ENCODE peak calls at places on chromosomes 5 and 9, in nine cellular contexts. One of them, this sample, is unnamed. For H3K4me1, the result is how much of the 10 kb centered on the place peaks cover.

GRCh38 chr5:518721-519120 is 5.5 kb downstream of the SLC9A3 start:
- DNase-seq in SJSA1: no peak
- DNase-seq in heart right ventricle: no peak
- DNase-seq in OCI-LY7: no peak
- DNase-seq in A549: no peak
- DNase-seq in suprapubic skin: no peak
- DNase-seq in aorta: no peak
- DNase-seq in upper lobe of right lung: no peak
- DNase-seq in psoas muscle: no peak
- DNase-seq in this sample: no peak

GRCh38 chr5:133523921-133524320 is 88.4 kb downstream of the FSTL4 start:
- DNase-seq in SJSA1: no peak
- DNase-seq in heart right ventricle: no peak
- DNase-seq in OCI-LY7: no peak
- DNase-seq in A549: no peak
- DNase-seq in suprapubic skin: no peak
- DNase-seq in aorta: no peak
- DNase-seq in upper lobe of right lung: no peak
- DNase-seq in psoas muscle: no peak
- DNase-seq in this sample: no peak

GRCh38 chr9:136300016-136300415 is 3.9 kb downstream of the CCDC187 start:
- DNase-seq in SJSA1: no peak
- DNase-seq in heart right ventricle: no peak
- DNase-seq in OCI-LY7: no peak
- DNase-seq in A549: no peak
- DNase-seq in suprapubic skin: no peak
- DNase-seq in aorta: no peak
- DNase-seq in upper lobe of right lung: no peak
- DNase-seq in psoas muscle: no peak
- DNase-seq in this sample: peak

GRCh38 chr5:50965621-50966362 is 299.4 kb downstream of the PARP8 start:
- DNase-seq in SJSA1: no peak
- DNase-seq in heart right ventricle: no peak
- DNase-seq in OCI-LY7: no peak
- DNase-seq in A549: no peak
- DNase-seq in suprapubic skin: no peak
- DNase-seq in aorta: no peak
- DNase-seq in upper lobe of right lung: no peak
- DNase-seq in psoas muscle: no peak
- DNase-seq in this sample: no peak

GRCh38 chr9:135602789-135603481 is 36.4 kb downstream of the GLT6D1 start:
- DNase-seq in SJSA1: peak
- DNase-seq in heart right ventricle: no peak
- DNase-seq in OCI-LY7: peak
- DNase-seq in A549: peak
- DNase-seq in suprapubic skin: peak
- DNase-seq in aorta: peak
- DNase-seq in upper lobe of right lung: peak
- DNase-seq in psoas muscle: peak
- DNase-seq in this sample: peak

GRCh38 chr5:118336468-118336867 is 651.9 kb downstream of the DTWD2 start:
- DNase-seq in SJSA1: no peak
- DNase-seq in heart right ventricle: no peak
- DNase-seq in OCI-LY7: no peak
- DNase-seq in A549: no peak
- DNase-seq in suprapubic skin: no peak
- DNase-seq in aorta: no peak
- DNase-seq in upper lobe of right lung: no peak
- DNase-seq in psoas muscle: no peak
- DNase-seq in this sample: no peak

GRCh38 chr5:156735477-156735876 is 114.6 kb upstream of the PPP1R2B start:
- DNase-seq in SJSA1: no peak
- DNase-seq in heart right ventricle: no peak
- DNase-seq in OCI-LY7: no peak
- DNase-seq in A549: no peak
- DNase-seq in suprapubic skin: no peak
- DNase-seq in aorta: no peak
- DNase-seq in upper lobe of right lung: no peak
- DNase-seq in psoas muscle: no peak
- DNase-seq in this sample: no peak

GRCh38 chr5:1330146-1330846 is 14.6 kb downstream of the CLPTM1L start:
- DNase-seq in SJSA1: no peak
- DNase-seq in heart right ventricle: no peak
- DNase-seq in OCI-LY7: no peak
- DNase-seq in A549: no peak
- DNase-seq in suprapubic skin: peak
- DNase-seq in aorta: peak
- DNase-seq in upper lobe of right lung: peak
- DNase-seq in psoas muscle: no peak
- DNase-seq in this sample: peak

GRCh38 chr9:80605129-80605528 is 1033.4 kb downstream of the TLE4 start:
- DNase-seq in SJSA1: peak
- DNase-seq in heart right ventricle: no peak
- DNase-seq in OCI-LY7: no peak
- DNase-seq in A549: peak
- DNase-seq in suprapubic skin: no peak
- DNase-seq in aorta: no peak
- DNase-seq in upper lobe of right lung: no peak
- DNase-seq in psoas muscle: no peak
- DNase-seq in this sample: no peak

GRCh38 chr5:128763324-128763723 is 202.0 kb upstream of the SLC27A6 start:
- DNase-seq in SJSA1: no peak
- DNase-seq in heart right ventricle: no peak
- DNase-seq in OCI-LY7: no peak
- DNase-seq in A549: no peak
- DNase-seq in suprapubic skin: no peak
- DNase-seq in aorta: no peak
- DNase-seq in upper lobe of right lung: no peak
- DNase-seq in psoas muscle: no peak
- DNase-seq in this sample: no peak

GRCh38 chr9:35748858-35749514 is at the start of the genes GBA2 and RGP1:
- DNase-seq in SJSA1: peak
- DNase-seq in heart right ventricle: peak
- DNase-seq in OCI-LY7: peak
- DNase-seq in A549: peak
- DNase-seq in suprapubic skin: peak
- DNase-seq in aorta: peak
- DNase-seq in upper lobe of right lung: peak
- DNase-seq in psoas muscle: peak
- DNase-seq in this sample: peak

GRCh38 chr5:149002761-149003689 is 59.8 kb downstream of the SH3TC2 start:
- DNase-seq in SJSA1: peak
- DNase-seq in heart right ventricle: no peak
- DNase-seq in OCI-LY7: no peak
- DNase-seq in A549: no peak
- DNase-seq in suprapubic skin: no peak
- DNase-seq in aorta: no peak
- DNase-seq in upper lobe of right lung: no peak
- DNase-seq in psoas muscle: no peak
- DNase-seq in this sample: no peak

GRCh38 chr9:72540348-72540873 is 19.0 kb downstream of the TMC1 start:
- DNase-seq in SJSA1: peak
- DNase-seq in heart right ventricle: no peak
- DNase-seq in OCI-LY7: no peak
- DNase-seq in A549: no peak
- DNase-seq in suprapubic skin: no peak
- DNase-seq in aorta: no peak
- DNase-seq in upper lobe of right lung: no peak
- DNase-seq in psoas muscle: no peak
- DNase-seq in this sample: peak

GRCh38 chr5:94577466-94578245 is 40.7 kb downstream of the KIAA0825 start:
- DNase-seq in SJSA1: no peak
- DNase-seq in heart right ventricle: no peak
- DNase-seq in OCI-LY7: no peak
- DNase-seq in A549: no peak
- DNase-seq in suprapubic skin: no peak
- DNase-seq in aorta: no peak
- DNase-seq in upper lobe of right lung: no peak
- DNase-seq in psoas muscle: no peak
- DNase-seq in this sample: no peak

GRCh38 chr5:160230686-160231527 is 1.6 kb downstream of the FABP6 start:
- DNase-seq in SJSA1: no peak
- DNase-seq in heart right ventricle: no peak
- DNase-seq in OCI-LY7: no peak
- DNase-seq in A549: no peak
- DNase-seq in suprapubic skin: no peak
- DNase-seq in aorta: peak
- DNase-seq in upper lobe of right lung: peak
- DNase-seq in psoas muscle: no peak
- DNase-seq in this sample: peak

GRCh38 chr5:107402881-107403280 is 267.9 kb downstream of the EFNA5 start:
- DNase-seq in SJSA1: no peak
- DNase-seq in heart right ventricle: no peak
- DNase-seq in OCI-LY7: no peak
- DNase-seq in A549: no peak
- DNase-seq in suprapubic skin: no peak
- DNase-seq in aorta: no peak
- DNase-seq in upper lobe of right lung: no peak
- DNase-seq in psoas muscle: no peak
- DNase-seq in this sample: no peak
- H3K4me1 ChIP-seq in SJSA1: under half
- H3K4me1 ChIP-seq in heart right ventricle: under half
- H3K4me1 ChIP-seq in OCI-LY7: under half
- H3K4me1 ChIP-seq in A549: under half
- H3K4me1 ChIP-seq in suprapubic skin: under half
- H3K4me1 ChIP-seq in aorta: under half
- H3K4me1 ChIP-seq in upper lobe of right lung: under half
- H3K4me1 ChIP-seq in psoas muscle: under half
- H3K4me1 ChIP-seq in this sample: under half

GRCh38 chr9:33297455-33297854 is 7.1 kb downstream of the NFX1 start:
- DNase-seq in SJSA1: no peak
- DNase-seq in heart right ventricle: peak
- DNase-seq in OCI-LY7: peak
- DNase-seq in A549: no peak
- DNase-seq in suprapubic skin: no peak
- DNase-seq in aorta: no peak
- DNase-seq in upper lobe of right lung: no peak
- DNase-seq in psoas muscle: no peak
- DNase-seq in this sample: peak
- H3K4me3 ChIP-seq in SJSA1: no peak
- H3K4me3 ChIP-seq in heart right ventricle: no peak
- H3K4me3 ChIP-seq in OCI-LY7: peak
- H3K4me3 ChIP-seq in A549: no peak
- H3K4me3 ChIP-seq in suprapubic skin: no peak
- H3K4me3 ChIP-seq in aorta: no peak
- H3K4me3 ChIP-seq in upper lobe of right lung: no peak
- H3K4me3 ChIP-seq in psoas muscle: peak
- H3K4me3 ChIP-seq in this sample: no peak

DNA sequence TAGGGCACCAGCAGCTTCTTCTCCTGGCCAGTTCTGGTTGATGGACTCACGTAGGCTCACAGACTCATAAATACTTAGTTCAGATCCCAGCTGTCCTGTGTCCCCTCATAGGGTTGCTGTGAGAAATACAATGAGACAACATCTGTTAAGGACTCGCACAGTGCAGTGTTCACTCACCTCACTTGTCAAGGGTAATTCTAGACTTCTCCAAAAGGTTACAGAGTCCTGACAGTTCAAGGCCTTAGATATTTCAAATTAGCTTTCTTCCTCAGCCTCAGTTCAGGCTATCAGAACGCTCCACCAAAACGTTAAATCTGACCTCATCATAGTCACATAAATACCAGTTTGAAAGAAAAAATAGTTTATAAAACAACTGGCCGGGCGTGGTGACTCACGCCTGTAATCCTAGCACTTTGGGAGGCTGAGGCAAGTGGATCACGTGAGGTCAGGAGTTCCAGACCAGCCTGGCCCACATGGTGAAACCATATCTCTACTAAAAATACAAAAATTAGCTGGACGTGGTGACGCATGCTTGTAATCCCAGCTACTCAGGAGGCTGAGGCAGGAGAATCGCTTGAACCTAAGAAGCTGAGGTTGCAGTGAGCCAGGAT is 106.3 kb downstream of the UGCG start:
- DNase-seq in SJSA1: peak
- DNase-seq in heart right ventricle: no peak
- DNase-seq in OCI-LY7: no peak
- DNase-seq in A549: no peak
- DNase-seq in suprapubic skin: no peak
- DNase-seq in aorta: no peak
- DNase-seq in upper lobe of right lung: no peak
- DNase-seq in psoas muscle: no peak
- DNase-seq in this sample: no peak
- H3K27ac ChIP-seq in SJSA1: peak
- H3K27ac ChIP-seq in heart right ventricle: no peak
- H3K27ac ChIP-seq in OCI-LY7: no peak
- H3K27ac ChIP-seq in A549: no peak
- H3K27ac ChIP-seq in suprapubic skin: no peak
- H3K27ac ChIP-seq in aorta: no peak
- H3K27ac ChIP-seq in upper lobe of right lung: no peak
- H3K27ac ChIP-seq in psoas muscle: no peak
- H3K27ac ChIP-seq in this sample: no peak

GRCh38 chr5:135369952-135370351 is 29.1 kb downstream of the MACROH2A1 start:
- DNase-seq in SJSA1: no peak
- DNase-seq in heart right ventricle: no peak
- DNase-seq in OCI-LY7: no peak
- DNase-seq in A549: no peak
- DNase-seq in suprapubic skin: peak
- DNase-seq in aorta: no peak
- DNase-seq in upper lobe of right lung: no peak
- DNase-seq in psoas muscle: no peak
- DNase-seq in this sample: no peak
- H3K4me1 ChIP-seq in SJSA1: under half
- H3K4me1 ChIP-seq in heart right ventricle: under half
- H3K4me1 ChIP-seq in OCI-LY7: under half
- H3K4me1 ChIP-seq in A549: under half
- H3K4me1 ChIP-seq in suprapubic skin: under half
- H3K4me1 ChIP-seq in aorta: under half
- H3K4me1 ChIP-seq in upper lobe of right lung: under half
- H3K4me1 ChIP-seq in psoas muscle: half or more
- H3K4me1 ChIP-seq in this sample: under half

DNA sequence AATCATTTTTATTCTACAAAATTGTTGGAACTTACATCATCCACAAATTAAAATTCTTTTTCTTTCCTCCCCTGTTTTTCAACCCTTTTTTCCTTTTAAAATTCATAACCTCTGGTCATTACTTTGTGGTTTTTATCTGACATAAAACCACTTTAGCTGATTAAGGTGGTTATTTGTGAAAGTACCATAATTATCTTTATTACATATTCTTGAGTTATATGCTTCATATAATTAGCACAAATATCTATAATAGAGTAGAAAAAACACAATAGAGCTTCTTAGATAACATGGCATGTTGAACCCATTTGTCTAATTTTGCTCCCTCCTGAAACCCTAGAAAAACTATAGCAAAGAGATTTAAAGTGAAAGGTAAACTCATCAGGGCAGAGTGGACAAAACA is 22.9 kb upstream of the PPIC start:
- DNase-seq in SJSA1: no peak
- DNase-seq in heart right ventricle: no peak
- DNase-seq in OCI-LY7: no peak
- DNase-seq in A549: no peak
- DNase-seq in suprapubic skin: no peak
- DNase-seq in aorta: no peak
- DNase-seq in upper lobe of right lung: no peak
- DNase-seq in psoas muscle: no peak
- DNase-seq in this sample: no peak
- H3K4me3 ChIP-seq in SJSA1: no peak
- H3K4me3 ChIP-seq in heart right ventricle: no peak
- H3K4me3 ChIP-seq in OCI-LY7: no peak
- H3K4me3 ChIP-seq in A549: no peak
- H3K4me3 ChIP-seq in suprapubic skin: no peak
- H3K4me3 ChIP-seq in aorta: no peak
- H3K4me3 ChIP-seq in upper lobe of right lung: no peak
- H3K4me3 ChIP-seq in psoas muscle: no peak
- H3K4me3 ChIP-seq in this sample: no peak